ENCODE peak calls at places on chromosomes 2 and 18, in eight cellular contexts. W is HFF-Myc, X is dorsolateral prefrontal cortex, J is foreskin fibroblast, B is AG10803, M is epithelial cell of proximal tubule, G is fibroblast of pulmonary artery, R is IMR-90. F is an unnamed sample.

GRCh38 chr2:198857246-198857645 is 600.5 kb downstream of the SATB2 start:
- DNase-seq in W (no peak), X (no peak), J (no peak), B (no peak), M (no peak), G (no peak), R (no peak), F (no peak)

GRCh38 chr2:26245810-26246209 is 1.1 kb downstream of the HADHB start:
- DNase-seq in W (no peak), X (no peak), J (peak), B (peak), M (no peak), G (peak), R (peak), F (peak)

GRCh38 chr2:151947524-151948165 is 119.4 kb upstream of the ARL5A start:
- DNase-seq in W (no peak), X (peak), J (peak), B (no peak), M (no peak), G (no peak), R (no peak), F (peak)

GRCh38 chr2:240355001-240355891 is 80.2 kb upstream of the GPC1 start:
- DNase-seq in W (no peak), X (peak), J (peak), B (no peak), M (no peak), G (peak), R (peak), F (peak)

GRCh38 chr18:49812321-49813070 is 837 bp downstream of the ACAA2 start:
- DNase-seq in W (no peak), X (no peak), J (no peak), B (peak), M (no peak), G (peak), R (peak), F (no peak)

GRCh38 chr2:239465017-239466001 is 64.5 kb upstream of the HDAC4 start:
- DNase-seq in W (no peak), X (peak), J (peak), B (peak), M (peak), G (no peak), R (no peak), F (no peak)

GRCh38 chr2:58614259-58614658 is 373.1 kb upstream of the FANCL start:
- DNase-seq in W (no peak), X (no peak), J (peak), B (no peak), M (no peak), G (no peak), R (no peak), F (no peak)

GRCh38 chr18:46452820-46453219 is 204.2 kb downstream of the LOXHD1 start:
- DNase-seq in W (peak), X (no peak), J (no peak), B (peak), M (peak), G (no peak), R (peak), F (peak)

GRCh38 chr18:26648509-26649192 is 100.3 kb upstream of the KCTD1 start:
- DNase-seq in W (no peak), X (no peak), J (no peak), B (no peak), M (no peak), G (no peak), R (no peak), F (no peak)

GRCh38 chr2:10915236-10915635 is 3.5 kb downstream of the KCNF1 start:
- DNase-seq in W (no peak), X (peak), J (no peak), B (no peak), M (no peak), G (no peak), R (no peak), F (no peak)

GRCh38 chr2:10912796-10913445 is 1.2 kb downstream of the KCNF1 start:
- DNase-seq in W (no peak), X (no peak), J (no peak), B (no peak), M (no peak), G (no peak), R (no peak), F (no peak)

GRCh38 chr2:10912076-10912731 is 470 bp downstream of the KCNF1 start:
- DNase-seq in W (no peak), X (no peak), J (no peak), B (no peak), M (no peak), G (no peak), R (no peak), F (no peak)

GRCh38 chr2:10914272-10914693 is 2.5 kb downstream of the KCNF1 start:
- DNase-seq in W (no peak), X (peak), J (no peak), B (no peak), M (no peak), G (peak), R (no peak), F (no peak)

GRCh38 chr2:10913501-10914271 is 2.0 kb downstream of the KCNF1 start:
- DNase-seq in W (no peak), X (no peak), J (no peak), B (no peak), M (no peak), G (no peak), R (no peak), F (no peak)
- TF ChIP-seq CTCF in W (no peak), X (no peak), J (no peak), B (no peak), M (no peak), G (no peak), R (no peak), F (no peak)

GRCh38 chr2:157438907-157439791 is 4.7 kb downstream of the CYTIP start:
- DNase-seq in W (no peak), X (no peak), J (peak), B (peak), M (peak), G (peak), R (no peak), F (peak)
- H3K4me3 ChIP-seq in W (no peak), X (no peak), J (no peak), B (no peak), M (no peak), G (no peak), R (no peak), F (no peak)

GRCh38 chr18:65436430-65436829 is 314.4 kb upstream of the CDH7 start:
- DNase-seq in W (no peak), X (no peak), J (no peak), B (no peak), M (no peak), G (no peak), R (no peak), F (no peak)

GRCh38 chr18:65435529-65435928 is 315.3 kb upstream of the CDH7 start:
- DNase-seq in W (no peak), X (no peak), J (no peak), B (no peak), M (no peak), G (no peak), R (no peak), F (no peak)

DNA sequence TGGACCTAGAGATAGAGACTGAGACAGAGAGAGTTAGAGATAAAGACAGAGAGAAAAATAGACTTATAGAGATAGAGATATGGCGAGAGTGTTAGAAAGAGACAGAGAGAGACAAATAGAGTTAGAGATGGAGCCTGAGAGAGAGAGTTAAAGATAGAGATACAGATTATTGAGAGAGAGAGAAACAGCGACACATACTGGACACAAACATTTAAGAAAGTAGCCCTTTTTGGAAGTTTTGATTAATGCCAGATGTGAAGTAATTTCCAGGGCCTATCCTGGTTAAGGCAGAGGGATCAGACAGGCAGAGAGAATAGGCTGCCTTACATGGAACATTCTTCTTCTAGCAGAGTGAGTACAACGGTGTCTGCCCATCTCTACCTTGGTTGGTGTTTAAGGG is 311.6 kb upstream of the CDH7 start:
- DNase-seq in W (no peak), X (no peak), J (peak), B (no peak), M (no peak), G (no peak), R (no peak), F (peak)
- TF ChIP-seq CTCF in W (no peak), X (no peak), J (no peak), B (no peak), M (peak), G (no peak), R (no peak), F (no peak)

DNA sequence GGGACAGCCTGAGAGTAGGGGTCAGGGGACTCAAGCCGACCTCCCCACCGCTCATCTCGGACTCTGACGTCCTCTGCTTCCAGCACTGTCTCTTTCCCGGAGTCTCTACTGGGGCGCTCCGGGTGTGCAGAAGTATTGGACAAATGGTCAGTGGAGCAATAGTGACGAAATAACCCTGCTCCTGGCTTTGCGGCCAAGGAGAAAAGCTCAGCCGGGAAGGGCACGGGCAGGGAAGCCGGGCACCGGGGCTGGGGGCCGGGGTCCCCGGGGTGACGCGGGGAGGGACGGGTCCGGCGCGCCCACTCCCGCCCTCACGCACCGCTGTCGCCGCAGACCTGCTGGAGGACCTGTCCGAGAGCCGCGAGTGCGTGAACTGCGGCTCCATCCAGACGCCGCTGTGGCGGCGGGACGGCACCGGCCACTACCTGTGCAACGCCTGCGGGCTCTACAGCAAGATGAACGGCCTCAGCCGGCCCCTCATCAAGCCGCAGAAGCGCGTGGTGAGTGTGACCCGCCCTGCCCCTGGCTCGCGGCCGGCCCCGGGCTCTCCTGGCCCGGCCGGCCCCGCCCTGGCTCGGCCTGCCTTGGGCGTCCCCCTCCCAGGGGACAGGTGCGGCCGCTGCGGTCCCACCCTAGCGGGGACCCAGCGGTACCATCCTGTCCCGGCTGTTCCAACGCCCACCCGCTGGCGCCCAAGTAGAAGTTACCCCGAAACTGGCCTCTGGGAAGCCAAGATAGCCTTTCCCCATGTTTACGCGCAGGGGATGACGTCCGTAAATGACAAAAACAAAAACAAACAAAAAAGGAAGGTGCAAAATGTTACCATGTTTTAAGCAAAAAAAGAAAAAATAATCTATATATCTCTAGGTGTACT is 7.5 kb downstream of the GATA6 start:
- DNase-seq in W (no peak), X (no peak), J (no peak), B (no peak), M (no peak), G (peak), R (no peak), F (no peak)
- H3K4me3 ChIP-seq in W (no peak), X (no peak), J (no peak), B (peak), M (peak), G (peak), R (no peak), F (no peak)

DNA sequence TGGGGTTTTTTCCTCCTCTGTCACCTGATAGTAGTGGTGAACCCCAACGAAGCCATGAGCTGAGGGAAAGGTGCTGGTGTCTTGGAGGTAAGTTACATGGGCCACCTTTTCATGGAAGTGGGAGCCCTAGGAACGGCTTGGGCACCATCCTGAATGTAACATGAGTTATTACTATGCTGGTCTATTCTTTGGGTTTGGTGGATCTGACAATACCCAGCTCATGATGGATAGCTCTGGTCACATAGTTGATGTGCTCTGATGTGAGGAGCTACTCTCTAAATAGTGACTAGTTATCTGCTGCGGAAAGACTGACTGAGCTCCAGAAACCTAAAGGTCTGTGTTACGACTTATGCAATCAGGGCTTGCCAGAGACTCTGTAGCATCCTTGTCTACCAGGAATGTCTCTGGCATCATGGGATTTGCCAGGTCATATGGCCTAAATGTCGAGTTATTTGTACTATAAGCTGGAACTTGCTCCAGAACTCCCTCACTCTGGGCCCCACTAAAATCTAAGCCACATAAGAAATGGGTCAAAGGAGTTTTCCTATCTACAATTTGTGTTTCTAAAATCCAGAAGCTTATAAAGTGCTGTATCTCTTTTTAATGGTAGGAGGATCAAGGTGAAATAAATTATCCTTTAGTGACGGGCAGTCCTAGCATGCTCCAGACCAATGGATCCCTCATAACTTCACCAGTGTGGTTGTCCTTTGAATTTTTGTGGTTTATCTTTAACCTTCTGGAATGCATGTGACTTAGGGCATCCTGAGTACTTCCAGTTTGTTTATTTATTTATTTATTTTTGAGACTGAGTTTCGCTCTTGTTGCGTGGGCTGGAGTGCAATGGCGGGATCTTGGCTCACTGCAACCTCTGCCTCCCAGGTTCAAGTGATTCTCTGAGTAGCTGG is 40.1 kb downstream of the NUP35 start:
- DNase-seq in W (peak), X (no peak), J (no peak), B (peak), M (no peak), G (peak), R (no peak), F (no peak)
- TF ChIP-seq CTCF in W (no peak), X (no peak), J (no peak), B (no peak), M (no peak), G (no peak), R (no peak), F (no peak)

GRCh38 chr18:9017900-9018217 is 84.6 kb upstream of the NDUFV2 start:
- DNase-seq in W (no peak), X (no peak), J (peak), B (peak), M (no peak), G (no peak), R (peak), F (peak)

GRCh38 chr18:9016819-9017169 is 85.7 kb upstream of the NDUFV2 start:
- DNase-seq in W (no peak), X (no peak), J (no peak), B (peak), M (no peak), G (peak), R (peak), F (peak)

GRCh38 chr18:9015689-9016088 is 86.8 kb upstream of the NDUFV2 start:
- DNase-seq in W (no peak), X (no peak), J (no peak), B (no peak), M (no peak), G (no peak), R (no peak), F (no peak)

GRCh38 chr18:9019135-9019534 is 83.4 kb upstream of the NDUFV2 start:
- DNase-seq in W (no peak), X (no peak), J (no peak), B (no peak), M (no peak), G (no peak), R (no peak), F (no peak)

GRCh38 chr18:9017170-9017899 is 85.2 kb upstream of the NDUFV2 start:
- DNase-seq in W (peak), X (peak), J (peak), B (peak), M (no peak), G (peak), R (peak), F (peak)
- H3K4me3 ChIP-seq in W (peak), X (peak), J (peak), B (peak), M (peak), G (peak), R (peak), F (peak)

F was measured in fibroblast of mammary gland.